ENCODE peak calls at places on chromosomes 11 and 22, in eight cellular contexts. N is K562, Z is stomach, J is sigmoid colon, K is transverse colon, H is ovary, G is esophagus muscularis mucosa, C is upper lobe of left lung. L is an unnamed sample.
A peak's percentile ranks its signal among the peaks of the same experiment; 100 is the strongest.

GRCh38 chr22:27386186-27386585 is 415.4 kb downstream of the MN1 start:
- DNase-seq in N (no peak), Z (no peak), J (no peak), K (no peak), H (no peak), G (no peak), C (no peak), L (no peak)

GRCh38 chr11:104694259-104695070 is 203.8 kb downstream of the CASP12 start:
- DNase-seq in N (no peak), Z (no peak), J (no peak), K (no peak), H (no peak), G (no peak), C (no peak), L (no peak)

GRCh38 chr11:15968461-15969130 is 387.8 kb downstream of the SOX6 start:
- DNase-seq in N (peak; percentile 14), Z (no peak), J (no peak), K (no peak), H (peak; percentile 19), G (no peak), C (no peak), L (peak; percentile 31)

GRCh38 chr11:103949781-103950180 is 86.7 kb upstream of the DDI1 start:
- DNase-seq in N (no peak), Z (no peak), J (no peak), K (no peak), H (no peak), G (no peak), C (no peak), L (no peak)

GRCh38 chr11:11426226-11426915 is 73.3 kb upstream of the CSNK2A3 start:
- DNase-seq in N (no peak), Z (no peak), J (no peak), K (no peak), H (no peak), G (no peak), C (no peak), L (no peak)

GRCh38 chr11:12922980-12923507 is 86.1 kb upstream of the RASSF10 start:
- DNase-seq in N (no peak), Z (no peak), J (no peak), K (no peak), H (no peak), G (no peak), C (no peak), L (no peak)

GRCh38 chr11:10305964-10306918 is 1.4 kb downstream of the ADM start:
- DNase-seq in N (no peak), Z (peak; percentile 34), J (no peak), K (peak; percentile 41), H (peak; percentile 52), G (no peak), C (peak; percentile 85), L (no peak)

GRCh38 chr11:26621147-26621546 is 49.1 kb upstream of the MUC15 start:
- DNase-seq in N (no peak), Z (no peak), J (no peak), K (no peak), H (no peak), G (no peak), C (no peak), L (no peak)

GRCh38 chr22:33914131-33914530 is 6.1 kb downstream of the LARGE1 start:
- DNase-seq in N (no peak), Z (no peak), J (no peak), K (no peak), H (no peak), G (no peak), C (no peak), L (no peak)

GRCh38 chr11:64644348-64645242 is 53.6 kb downstream of the SLC22A12 start:
- DNase-seq in N (peak; percentile 38), Z (no peak), J (no peak), K (no peak), H (no peak), G (no peak), C (no peak), L (no peak)

GRCh38 chr22:19442166-19442565 is 5.3 kb downstream of the C22orf39 start:
- DNase-seq in N (peak; percentile 31), Z (no peak), J (no peak), K (no peak), H (no peak), G (no peak), C (peak; percentile 2), L (no peak)

GRCh38 chr11:118634435-118635236 is 27.2 kb downstream of the PHLDB1 start:
- DNase-seq in N (peak; percentile 94), Z (peak; percentile 90), J (peak; percentile 94), K (peak; percentile 88), H (peak; percentile 94), G (no peak), C (peak; percentile 95), L (peak; percentile 60)

GRCh38 chr11:35082322-35083180 is 56.4 kb upstream of the CD44 start:
- DNase-seq in N (peak; percentile 86), Z (peak; percentile 51), J (peak; percentile 75), K (peak; percentile 72), H (no peak), G (no peak), C (peak; percentile 37), L (peak; percentile 42)

GRCh38 chr22:25366876-25367466 is 147.5 kb downstream of the CRYBB2 start:
- DNase-seq in N (no peak), Z (no peak), J (no peak), K (no peak), H (no peak), G (no peak), C (peak; percentile 62), L (no peak)

GRCh38 chr11:132623496-132623895 is 908.8 kb downstream of the OPCML start:
- DNase-seq in N (no peak), Z (no peak), J (no peak), K (no peak), H (no peak), G (peak; percentile 66), C (no peak), L (no peak)

GRCh38 chr11:62430350-62430749 is 11.5 kb downstream of the SCGB1A1 start:
- DNase-seq in N (no peak), Z (no peak), J (no peak), K (no peak), H (no peak), G (no peak), C (no peak), L (no peak)

GRCh38 chr11:76623171-76623883 is 47.2 kb downstream of the LRRC32 start:
- DNase-seq in N (peak; percentile 18), Z (no peak), J (peak; percentile 47), K (no peak), H (no peak), G (no peak), C (no peak), L (no peak)
- TF ChIP-seq EP300 in N (no peak), Z (no peak), J (no peak), K (no peak), H (no peak), G (no peak), C (no peak), L (no peak)

DNA sequence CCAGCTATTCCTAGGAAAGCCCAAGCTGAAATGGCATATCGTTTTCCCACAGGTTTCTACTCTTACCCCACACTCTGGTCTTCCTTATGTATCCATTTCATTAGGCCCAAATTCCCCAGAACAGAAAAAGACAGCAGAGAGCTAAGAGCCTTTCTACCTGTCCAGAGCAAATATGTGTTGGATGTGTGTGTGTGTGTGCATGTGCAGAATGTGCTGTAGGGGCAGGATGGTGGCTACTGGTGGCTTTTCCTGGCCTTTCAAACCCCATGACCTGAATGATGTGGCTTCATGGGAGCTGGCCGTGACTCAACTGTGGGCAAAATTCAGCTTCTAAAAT is 421.3 kb upstream of the CADM1 start:
- DNase-seq in N (no peak), Z (no peak), J (no peak), K (no peak), H (no peak), G (no peak), C (no peak), L (no peak)
- TF ChIP-seq POLR2A in N (no peak), Z (no peak), J (no peak), K (no peak), H (no peak), G (no peak), C (no peak), L (no peak)

GRCh38 chr11:47244664-47245350 is 3.8 kb downstream of the ACP2 start:
- DNase-seq in N (no peak), Z (no peak), J (no peak), K (peak; percentile 29), H (no peak), G (no peak), C (peak; percentile 72), L (no peak)
- H3K36me3 ChIP-seq in N (peaks cover 57% of the 10 kb centered on the region), Z (peaks cover 76% of the 10 kb centered on the region), J (peaks cover 62% of the 10 kb centered on the region), K (peaks cover 46% of the 10 kb centered on the region), H (no peaks in the 10 kb centered on the region), G (peaks cover 71% of the 10 kb centered on the region), C (peaks cover 18% of the 10 kb centered on the region), L (no peaks in the 10 kb centered on the region)

DNA sequence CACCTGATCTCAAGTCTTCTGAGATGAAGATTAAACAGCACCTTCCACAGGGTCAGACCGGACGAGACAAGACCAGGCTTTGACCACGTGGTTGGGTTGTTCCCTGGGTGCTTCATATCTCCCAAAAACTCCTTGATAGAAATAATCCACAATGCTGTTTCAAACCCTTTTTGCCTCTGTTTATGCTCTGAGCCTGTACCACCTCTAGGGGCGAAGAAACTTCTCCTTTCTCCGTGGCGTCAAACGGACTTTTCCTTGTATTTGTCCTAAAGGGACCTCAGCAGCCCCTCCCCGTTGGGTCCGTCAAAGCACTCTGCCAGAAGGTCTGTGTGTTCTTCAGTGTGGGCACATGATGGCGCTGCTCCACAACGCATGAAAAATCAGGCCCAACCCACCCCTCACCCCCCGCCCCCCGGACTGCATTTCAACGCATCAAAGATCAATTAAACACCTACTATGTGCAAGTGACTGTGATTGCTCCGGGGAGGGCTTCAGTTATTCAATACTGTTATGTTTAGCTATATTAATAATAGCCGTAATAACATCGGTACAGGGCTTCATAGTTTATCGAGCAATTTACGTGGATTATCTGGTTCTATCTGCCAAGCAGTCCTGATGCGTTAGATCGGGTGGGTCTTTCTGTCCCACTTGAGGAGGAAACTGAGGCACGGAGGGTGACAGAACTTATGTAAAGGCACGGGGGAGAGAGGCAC is 17.3 kb upstream of the EIF3D start:
- DNase-seq in N (peak; percentile 79), Z (no peak), J (no peak), K (peak; percentile 25), H (no peak), G (no peak), C (no peak), L (no peak)
- TF ChIP-seq EP300 in N (peak; percentile 3), Z (no peak), J (no peak), K (no peak), H (no peak), G (no peak), C (no peak), L (no peak)

DNA sequence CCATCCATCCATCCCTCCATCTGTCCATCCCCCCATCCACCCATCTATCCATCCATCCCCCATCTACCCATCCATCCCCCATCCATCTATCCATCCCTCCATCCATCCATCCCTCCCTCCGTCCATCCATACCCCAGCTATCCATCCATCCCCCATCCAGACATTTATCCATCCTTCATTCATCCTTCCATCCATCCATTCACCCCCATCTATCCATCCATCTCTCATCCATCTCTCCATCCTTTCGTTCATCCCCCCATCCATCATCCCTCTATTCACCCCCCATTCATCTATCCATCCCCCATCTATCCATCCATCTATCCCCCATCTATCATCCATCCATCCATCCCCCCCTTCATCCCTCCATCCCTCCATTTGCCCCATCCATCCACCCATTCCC is 97.5 kb downstream of the MPPED1 start:
- DNase-seq in N (no peak), Z (no peak), J (no peak), K (no peak), H (no peak), G (no peak), C (no peak), L (no peak)
- TF ChIP-seq POLR2A in N (no peak), Z (no peak), J (no peak), K (no peak), H (no peak), G (no peak), C (no peak), L (no peak)

L was measured in tibial nerve.